ENCODE peak calls at places on chromosomes 12 and 14, in four cellular contexts. One of them, this sample, is unnamed.

GRCh38 chr12:10559241-10559640 is 53.6 kb downstream of the EIF2S3B start:
- DNase-seq in GM12878: no peak
- DNase-seq in K562: no peak
- DNase-seq in HepG2: no peak
- DNase-seq in this sample: no peak

GRCh38 chr12:47717046-47717442 is 8.2 kb downstream of the ENDOU start:
- DNase-seq in HepG2: no peak
- DNase-seq in K562: no peak
- DNase-seq in GM12878: no peak
- DNase-seq in this sample: no peak

GRCh38 chr14:65792208-65792905 is 379.8 kb downstream of the FUT8 start:
- DNase-seq in K562: no peak
- DNase-seq in HepG2: no peak
- DNase-seq in GM12878: no peak
- DNase-seq in this sample: no peak

GRCh38 chr12:6927379-6927991 is at the start of gene ATN1:
- DNase-seq in HepG2: no peak
- DNase-seq in GM12878: no peak
- DNase-seq in K562: peak
- DNase-seq in this sample: peak

GRCh38 chr14:61673305-61673704 is 22.0 kb upstream of the HIF1A start:
- DNase-seq in GM12878: no peak
- DNase-seq in K562: no peak
- DNase-seq in HepG2: no peak
- DNase-seq in this sample: no peak

GRCh38 chr12:107468182-107468581 is 217.4 kb upstream of the PWP1 start:
- DNase-seq in GM12878: no peak
- DNase-seq in K562: no peak
- DNase-seq in HepG2: no peak
- DNase-seq in this sample: no peak

GRCh38 chr12:116879509-116880212 is 1.6 kb downstream of the HRK start:
- DNase-seq in GM12878: no peak
- DNase-seq in HepG2: no peak
- DNase-seq in K562: no peak
- DNase-seq in this sample: peak

GRCh38 chr14:54278665-54279295 is 118.0 kb upstream of the CDKN3 start:
- DNase-seq in K562: no peak
- DNase-seq in GM12878: no peak
- DNase-seq in HepG2: no peak
- DNase-seq in this sample: no peak

GRCh38 chr12:114835031-114835430 is 151.1 kb upstream of the TBX3 start:
- DNase-seq in GM12878: no peak
- DNase-seq in HepG2: no peak
- DNase-seq in K562: no peak
- DNase-seq in this sample: no peak

GRCh38 chr12:104588048-104588942 is 131.5 kb downstream of the CHST11 start:
- DNase-seq in HepG2: no peak
- DNase-seq in GM12878: no peak
- DNase-seq in K562: no peak
- DNase-seq in this sample: no peak

GRCh38 chr14:105894978-105895881 is 368.8 kb downstream of the TMEM121 start:
- DNase-seq in K562: peak
- DNase-seq in GM12878: no peak
- DNase-seq in HepG2: no peak
- DNase-seq in this sample: no peak

GRCh38 chr12:91991397-91992187 is 154.1 kb downstream of the BTG1 start:
- DNase-seq in K562: no peak
- DNase-seq in GM12878: peak
- DNase-seq in HepG2: no peak
- DNase-seq in this sample: no peak

GRCh38 chr14:55600784-55601561 is 21.0 kb downstream of the KTN1 start:
- DNase-seq in HepG2: no peak
- DNase-seq in GM12878: no peak
- DNase-seq in K562: no peak
- DNase-seq in this sample: no peak

GRCh38 chr12:107884769-107885694 is 110.5 kb downstream of the ASCL4 start:
- DNase-seq in GM12878: no peak
- DNase-seq in K562: peak
- DNase-seq in HepG2: peak
- DNase-seq in this sample: peak

GRCh38 chr12:123621619-123622530 is 11.6 kb downstream of the EIF2B1 start:
- DNase-seq in HepG2: no peak
- DNase-seq in K562: no peak
- DNase-seq in GM12878: no peak
- DNase-seq in this sample: no peak

GRCh38 chr12:3065300-3065699 is 11.9 kb upstream of the TSPAN9 start:
- DNase-seq in GM12878: no peak
- DNase-seq in HepG2: no peak
- DNase-seq in K562: no peak
- DNase-seq in this sample: no peak

GRCh38 chr12:12017135-12017581 is 53.6 kb upstream of the BCL2L14 start:
- DNase-seq in K562: no peak
- DNase-seq in HepG2: no peak
- DNase-seq in GM12878: no peak
- DNase-seq in this sample: no peak

GRCh38 chr12:25352078-25352918 is 101.6 kb upstream of the KRAS start:
- DNase-seq in GM12878: peak
- DNase-seq in HepG2: no peak
- DNase-seq in K562: no peak
- DNase-seq in this sample: no peak

GRCh38 chr12:8697120-8697475 is 693 bp upstream of the RIMKLB start:
- DNase-seq in HepG2: no peak
- DNase-seq in GM12878: no peak
- DNase-seq in K562: no peak
- DNase-seq in this sample: no peak

GRCh38 chr14:39265032-39265431 is 31.3 kb downstream of the MIA2 start:
- DNase-seq in HepG2: no peak
- DNase-seq in K562: no peak
- DNase-seq in GM12878: no peak
- DNase-seq in this sample: no peak

GRCh38 chr12:115973968-115974765 is 303.3 kb downstream of the MED13L start:
- DNase-seq in K562: no peak
- DNase-seq in GM12878: no peak
- DNase-seq in HepG2: no peak
- DNase-seq in this sample: no peak

GRCh38 chr12:24562761-24563392 is 386.0 kb downstream of the BCAT1 start:
- DNase-seq in HepG2: no peak
- DNase-seq in K562: no peak
- DNase-seq in GM12878: no peak
- DNase-seq in this sample: peak

GRCh38 chr14:71539660-71540285 is 392.5 kb upstream of the RGS6 start:
- DNase-seq in GM12878: no peak
- DNase-seq in HepG2: no peak
- DNase-seq in K562: no peak
- DNase-seq in this sample: no peak

GRCh38 chr12:68358532-68359485 is 26.6 kb upstream of the MDM1 start:
- DNase-seq in K562: peak
- DNase-seq in HepG2: peak
- DNase-seq in GM12878: peak
- DNase-seq in this sample: peak

GRCh38 chr14:33842299-33842698 is 108.6 kb downstream of the EGLN3 start:
- DNase-seq in GM12878: no peak
- DNase-seq in HepG2: no peak
- DNase-seq in K562: no peak
- DNase-seq in this sample: no peak

GRCh38 chr12:130339946-130340345 is 2.3 kb downstream of the PIWIL1 start:
- DNase-seq in GM12878: no peak
- DNase-seq in HepG2: no peak
- DNase-seq in K562: no peak
- DNase-seq in this sample: no peak

GRCh38 chr12:89309452-89309802 is 42.9 kb downstream of the DUSP6 start:
- DNase-seq in HepG2: no peak
- DNase-seq in GM12878: no peak
- DNase-seq in K562: no peak
- DNase-seq in this sample: no peak

DNA sequence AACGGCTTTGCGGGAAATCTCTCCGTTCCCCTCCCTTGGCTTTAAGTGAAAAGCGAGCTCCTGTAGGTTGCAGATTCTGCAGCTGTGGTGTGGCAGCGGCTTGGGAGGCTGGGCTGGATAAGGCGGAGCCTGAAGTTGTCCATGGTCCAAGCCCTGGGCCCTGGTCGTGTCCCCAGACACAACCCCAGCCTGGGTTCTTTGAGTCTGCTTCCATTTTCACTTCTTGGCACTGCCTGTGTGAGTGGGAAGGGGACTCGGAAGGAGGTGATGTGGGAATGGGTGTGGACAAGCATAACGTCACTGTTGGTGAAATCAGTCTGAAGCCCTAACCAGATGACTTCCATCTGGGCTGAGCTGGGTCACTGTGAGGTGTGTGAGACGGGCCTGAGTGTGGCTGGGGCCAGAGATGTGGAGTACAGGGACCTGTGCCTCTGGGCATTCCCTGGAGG is 43.0 kb upstream of the CTDSP2 start:
- DNase-seq in GM12878: no peak
- DNase-seq in K562: no peak
- DNase-seq in HepG2: no peak
- DNase-seq in this sample: no peak
- TF ChIP-seq FOXM1 in GM12878: no peak
- TF ChIP-seq FOXM1 in K562: no peak
- TF ChIP-seq FOXM1 in HepG2: no peak
- TF ChIP-seq FOXM1 in this sample: no peak

GRCh38 chr14:68782091-68782981 is 10.5 kb downstream of the ZFP36L1 start:
- DNase-seq in K562: no peak
- DNase-seq in GM12878: no peak
- DNase-seq in HepG2: no peak
- DNase-seq in this sample: no peak
- TF ChIP-seq TARDBP in K562: no peak
- TF ChIP-seq TARDBP in GM12878: no peak
- TF ChIP-seq TARDBP in HepG2: no peak
- TF ChIP-seq TARDBP in this sample: no peak

DNA sequence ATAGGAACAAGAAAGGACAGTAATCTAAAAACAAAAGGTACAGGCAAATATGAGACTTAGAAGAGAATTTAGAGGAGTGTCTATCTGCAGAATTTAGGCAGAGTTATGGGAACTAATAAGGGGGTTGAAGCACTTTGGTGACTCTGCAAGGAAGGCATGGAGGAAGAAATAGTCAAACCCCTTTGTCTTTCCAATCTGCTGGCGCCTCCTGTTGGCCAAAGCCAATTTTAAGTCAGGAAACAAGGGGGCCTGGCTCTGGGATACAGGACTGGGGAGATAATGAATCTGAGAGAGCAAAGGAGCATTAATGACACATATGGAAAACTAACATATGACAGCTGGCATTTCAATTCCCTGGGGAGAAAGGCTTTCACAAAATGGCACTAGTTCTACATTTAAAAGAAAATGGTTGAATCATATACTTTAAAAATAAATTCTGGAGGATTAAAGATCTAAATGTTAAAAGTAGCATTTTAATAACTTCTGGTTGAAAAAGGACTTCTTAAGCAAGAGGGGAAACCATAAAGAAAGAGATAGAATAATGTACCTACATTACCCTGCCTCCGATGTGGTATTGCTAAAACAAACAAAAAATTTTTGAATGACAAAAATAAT is 48.5 kb upstream of the CSRP2 start:
- DNase-seq in K562: peak
- DNase-seq in GM12878: no peak
- DNase-seq in HepG2: peak
- DNase-seq in this sample: peak
- TF ChIP-seq FOXM1 in K562: no peak
- TF ChIP-seq FOXM1 in GM12878: no peak
- TF ChIP-seq FOXM1 in HepG2: no peak
- TF ChIP-seq FOXM1 in this sample: no peak

DNA sequence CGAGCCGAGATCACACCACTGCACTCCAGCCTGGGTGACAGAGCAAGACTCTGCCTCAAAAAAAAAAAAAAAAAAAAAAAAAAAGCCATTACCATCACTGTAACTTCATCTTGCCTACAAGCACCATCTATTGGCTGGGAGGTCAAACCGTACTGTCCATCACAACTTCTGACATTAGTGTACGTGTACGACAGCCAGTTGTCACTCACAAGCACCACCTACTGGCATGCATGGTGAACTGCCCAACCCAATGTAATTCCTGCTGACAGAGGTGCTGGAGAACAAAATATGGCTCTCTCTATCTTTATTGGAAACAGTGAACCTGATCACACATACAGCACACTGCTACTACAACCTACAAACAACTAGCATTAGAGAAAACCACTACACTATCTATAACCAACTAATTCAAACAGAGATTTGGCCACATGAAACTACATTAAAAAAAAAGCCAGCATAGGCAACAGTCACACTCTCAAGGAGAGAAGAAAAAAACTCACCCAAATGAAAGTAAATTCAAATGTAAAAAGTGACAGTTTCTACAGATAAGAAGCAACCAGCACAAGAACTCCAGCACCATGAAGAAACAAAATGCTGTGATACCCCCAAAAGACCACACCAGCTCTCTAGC is 82.3 kb downstream of the PUS7L start:
- DNase-seq in HepG2: peak
- DNase-seq in K562: peak
- DNase-seq in GM12878: peak
- DNase-seq in this sample: peak
- TF ChIP-seq TARDBP in HepG2: no peak
- TF ChIP-seq TARDBP in K562: no peak
- TF ChIP-seq TARDBP in GM12878: no peak
- TF ChIP-seq TARDBP in this sample: no peak